ENCODE peak calls at places on chromosome 17, in ten cellular contexts. Y, E, K, C, D, H, A, N, F and B are unnamed samples.

GRCh38 chr17:38591759-38592241 is 14.0 kb downstream of the SRCIN1 start:
- DNase-seq in Y (peak; percentile 91), E (no peak), K (no peak), C (no peak), D (no peak), H (no peak), A (peak; percentile 43), N (no peak), F (no peak), B (no peak)

GRCh38 chr17:31435581-31435980 is 44.1 kb downstream of the RAB11FIP4 start:
- DNase-seq in Y (no peak), E (no peak), K (no peak), C (no peak), D (no peak), H (no peak), A (no peak), N (no peak), F (no peak), B (no peak)

GRCh38 chr17:39410279-39410678 is 8.9 kb upstream of the FBXL20 start:
- DNase-seq in Y (no peak), E (no peak), K (no peak), C (no peak), D (no peak), H (no peak), A (no peak), N (no peak), F (no peak), B (no peak)

GRCh38 chr17:48799069-48799710 is 17.8 kb downstream of the TTLL6 start:
- DNase-seq in Y (no peak), E (peak; percentile 56), K (no peak), C (no peak), D (no peak), H (no peak), A (no peak), N (no peak), F (no peak), B (no peak)

GRCh38 chr17:17440938-17441730 is 35.7 kb upstream of the MED9 start:
- DNase-seq in Y (no peak), E (no peak), K (no peak), C (no peak), D (no peak), H (no peak), A (no peak), N (no peak), F (peak; percentile 57), B (no peak)

GRCh38 chr17:77011173-77012011 is 129.4 kb upstream of the SEC14L1 start:
- DNase-seq in Y (no peak), E (peak; percentile 65), K (no peak), C (no peak), D (no peak), H (no peak), A (peak; percentile 70), N (no peak), F (peak; percentile 93), B (no peak)

GRCh38 chr17:77227461-77228223 is 86.9 kb downstream of the SEC14L1 start:
- DNase-seq in Y (no peak), E (no peak), K (no peak), C (no peak), D (no peak), H (peak; percentile 53), A (no peak), N (no peak), F (peak; percentile 54), B (no peak)

GRCh38 chr17:28343491-28343932 is 8.0 kb downstream of the TNFAIP1 start:
- DNase-seq in Y (no peak), E (no peak), K (no peak), C (no peak), D (no peak), H (no peak), A (no peak), N (no peak), F (no peak), B (no peak)

GRCh38 chr17:57557793-57558681 is 187.1 kb downstream of the CCDC182 start:
- DNase-seq in Y (peak; percentile 63), E (peak; percentile 28), K (no peak), C (no peak), D (no peak), H (no peak), A (peak; percentile 79), N (no peak), F (no peak), B (no peak)

GRCh38 chr17:29165800-29166506 is 14.2 kb downstream of the MYO18A start:
- DNase-seq in Y (no peak), E (no peak), K (no peak), C (no peak), D (no peak), H (no peak), A (no peak), N (no peak), F (no peak), B (no peak)

GRCh38 chr17:74407384-74407783 is 24.5 kb upstream of the GPRC5C start:
- DNase-seq in Y (no peak), E (no peak), K (no peak), C (no peak), D (no peak), H (no peak), A (no peak), N (no peak), F (no peak), B (no peak)

GRCh38 chr17:56468840-56469239 is 124.7 kb upstream of the NOG start:
- DNase-seq in Y (no peak), E (no peak), K (no peak), C (no peak), D (no peak), H (no peak), A (no peak), N (no peak), F (no peak), B (no peak)

GRCh38 chr17:32878211-32878610 is 1.3 kb upstream of the MYO1D start:
- DNase-seq in Y (no peak), E (no peak), K (no peak), C (peak; percentile 53), D (no peak), H (peak; percentile 24), A (peak; percentile 53), N (peak; percentile 88), F (no peak), B (peak; percentile 46)

GRCh38 chr17:48228720-48229119 is 121.2 kb downstream of the SNX11 start:
- DNase-seq in Y (no peak), E (no peak), K (no peak), C (no peak), D (no peak), H (no peak), A (no peak), N (no peak), F (peak; percentile 87), B (no peak)

GRCh38 chr17:34979153-34979552 is 1.2 kb upstream of the LIG3 start:
- DNase-seq in Y (no peak), E (no peak), K (no peak), C (no peak), D (no peak), H (no peak), A (no peak), N (no peak), F (no peak), B (no peak)

GRCh38 chr17:29571883-29572681 is 3.6 kb downstream of the TP53I13 start:
- DNase-seq in Y (peak; percentile 2), E (no peak), K (no peak), C (no peak), D (peak; percentile 52), H (no peak), A (no peak), N (no peak), F (no peak), B (peak; percentile 39)

GRCh38 chr17:77666881-77667395 is 291.6 kb upstream of the TNRC6C start:
- DNase-seq in Y (no peak), E (no peak), K (peak; percentile 57), C (no peak), D (no peak), H (no peak), A (no peak), N (no peak), F (no peak), B (no peak)

GRCh38 chr17:82736511-82737185 is 1.2 kb downstream of the FN3K start:
- DNase-seq in Y (no peak), E (no peak), K (no peak), C (no peak), D (no peak), H (no peak), A (no peak), N (no peak), F (no peak), B (peak; percentile 55)
- H3K4me3 ChIP-seq in Y (no peak overlapping the region), E (no peak overlapping the region), K (no peak overlapping the region), C (no peak overlapping the region), D (peak overlapping the region; percentile 62), H (no peak overlapping the region), A (no peak overlapping the region), N (peak overlapping the region; percentile 82), F (peak overlapping the region; percentile 86), B (peak overlapping the region; percentile 74)

DNA sequence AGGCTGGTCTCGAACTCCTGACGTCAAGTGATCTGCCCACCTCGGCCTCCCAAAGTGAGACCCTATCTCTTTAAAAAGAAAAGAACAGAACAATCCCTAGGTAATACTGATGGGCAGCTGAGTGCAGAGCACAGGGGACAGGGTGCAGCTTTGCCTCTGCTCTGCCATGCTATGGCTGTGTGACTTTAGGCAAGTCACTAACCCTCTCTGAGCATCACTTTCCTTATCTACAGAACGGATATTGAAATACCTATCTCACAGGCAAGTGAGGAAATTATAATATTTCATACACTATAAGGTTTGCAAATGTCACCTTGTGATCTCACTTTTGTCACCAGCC is 4.1 kb downstream of the CASKIN2 start:
- DNase-seq in Y (no peak), E (no peak), K (no peak), C (no peak), D (no peak), H (no peak), A (no peak), N (no peak), F (no peak), B (no peak)
- H3K4me1 ChIP-seq in Y (peaks cover 34% of the 10 kb centered on the region), E (peaks cover 41% of the 10 kb centered on the region), K (peaks cover 11% of the 10 kb centered on the region), C (peaks cover 66% of the 10 kb centered on the region), D (peaks cover 51% of the 10 kb centered on the region), H (peaks cover 27% of the 10 kb centered on the region), A (peaks cover 20% of the 10 kb centered on the region), N (peaks cover 67% of the 10 kb centered on the region), F (peaks cover 7% of the 10 kb centered on the region), B (peaks cover 13% of the 10 kb centered on the region)

GRCh38 chr17:82544431-82545070 is 25.0 kb downstream of the FOXK2 start:
- DNase-seq in Y (no peak), E (no peak), K (no peak), C (no peak), D (peak; percentile 74), H (peak; percentile 62), A (no peak), N (no peak), F (no peak), B (peak; percentile 65)
- H3K4me3 ChIP-seq in Y (no peak overlapping the region), E (no peak overlapping the region), K (no peak overlapping the region), C (peak overlapping the region; percentile 62), D (peak overlapping the region; percentile 1), H (peak overlapping the region; percentile 37), A (no peak overlapping the region), N (peak overlapping the region; percentile 41), F (no peak overlapping the region), B (peak overlapping the region; percentile 42)

DNA sequence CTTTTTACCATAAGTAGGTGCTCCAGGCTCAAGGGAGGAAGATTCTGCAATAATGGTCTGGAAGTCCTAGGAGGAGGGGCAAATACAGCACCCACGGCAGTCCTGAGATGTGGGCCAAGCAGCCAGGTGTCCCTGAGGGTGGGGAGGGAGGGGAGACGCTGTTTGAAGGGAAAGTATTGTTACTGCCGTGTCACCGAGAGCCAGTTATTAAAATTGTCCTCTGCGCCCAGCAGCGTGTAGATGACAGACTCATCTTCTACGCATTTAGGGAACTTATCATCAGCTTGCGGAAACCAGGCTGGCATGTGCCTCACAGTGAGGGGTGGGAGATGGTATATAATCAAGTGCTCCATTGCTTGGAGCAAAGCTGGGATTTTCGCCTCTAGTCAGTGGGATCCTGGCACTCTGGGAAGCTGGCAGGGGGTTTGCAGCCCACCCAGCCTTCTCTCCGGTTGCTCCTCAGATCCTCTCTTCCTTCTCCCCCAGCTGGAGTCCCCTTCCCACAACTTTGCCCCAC is 104.6 kb downstream of the OR1D5 start:
- DNase-seq in Y (no peak), E (peak; percentile 60), K (no peak), C (no peak), D (no peak), H (no peak), A (no peak), N (no peak), F (no peak), B (no peak)
- H3K4me1 ChIP-seq in Y (peaks cover 61% of the 10 kb centered on the region), E (peaks cover 83% of the 10 kb centered on the region), K (peaks cover 8% of the 10 kb centered on the region), C (no peaks in the 10 kb centered on the region), D (no peaks in the 10 kb centered on the region), H (no peaks in the 10 kb centered on the region), A (no peaks in the 10 kb centered on the region), N (no peaks in the 10 kb centered on the region), F (no peaks in the 10 kb centered on the region), B (peaks cover 6% of the 10 kb centered on the region)